ENCODE peak calls at places on chromosomes 3 and 15, in eight cellular contexts. G is A549; O is HS-5; V is AG20443; Z is activated CD8-positive, alpha-beta memory T cell treated with anti-CD3 and anti-CD28 coated beads for 48 hours; A is NCI-H524 treated with DMSO at 0.1 percent for 48 hours; J is activated T-cell treated with anti-CD3 and anti-CD28 coated beads for 24 hours; P is MCF 10A. M is an unnamed sample.
A peak's percentile ranks its signal among the peaks of the same experiment; 100 is the strongest.

GRCh38 chr3:14274999-14275961 is 96.7 kb downstream of the LSM3 start:
- DNase-seq in G (peak; percentile 45), O (no peak), V (no peak), Z (no peak), A (no peak), J (no peak), P (peak; percentile 43), M (no peak)

GRCh38 chr3:11394397-11394796 is 122.2 kb downstream of the ATG7 start:
- DNase-seq in G (no peak), O (no peak), V (no peak), Z (no peak), A (no peak), J (no peak), P (no peak), M (no peak)

GRCh38 chr15:46080018-46080417 is 445.2 kb downstream of the SQOR start:
- DNase-seq in G (no peak), O (no peak), V (no peak), Z (no peak), A (no peak), J (no peak), P (no peak), M (no peak)

GRCh38 chr3:72982653-72983366 is 13.8 kb upstream of the PPP4R2 start:
- DNase-seq in G (no peak), O (no peak), V (no peak), Z (no peak), A (no peak), J (no peak), P (no peak), M (no peak)

GRCh38 chr15:62391565-62392262 is 226.6 kb upstream of the C2CD4B start:
- DNase-seq in G (peak; percentile 59), O (no peak), V (peak; percentile 81), Z (peak; percentile 7), A (no peak), J (peak; percentile 15), P (peak; percentile 35), M (peak; percentile 38)

GRCh38 chr3:170572665-170573253 is 13.1 kb downstream of the SLC7A14 start:
- DNase-seq in G (peak; percentile 9), O (peak; percentile 76), V (peak; percentile 58), Z (no peak), A (no peak), J (peak; percentile 14), P (peak; percentile 78), M (peak; percentile 34)

GRCh38 chr15:72271895-72272212 is 500 bp downstream of the PARP6 start:
- DNase-seq in G (peak; percentile 27), O (peak; percentile 5), V (peak; percentile 47), Z (no peak), A (no peak), J (no peak), P (peak; percentile 27), M (peak; percentile 46)

GRCh38 chr3:183500349-183500748 is 55.2 kb downstream of the KLHL6 start:
- DNase-seq in G (no peak), O (no peak), V (no peak), Z (no peak), A (no peak), J (no peak), P (no peak), M (no peak)

GRCh38 chr15:87200149-87200548 is 1056.4 kb downstream of the NTRK3 start:
- DNase-seq in G (no peak), O (no peak), V (no peak), Z (no peak), A (peak; percentile 88), J (no peak), P (no peak), M (no peak)

GRCh38 chr3:112092439-112093179 is 6.4 kb downstream of the C3orf52 start:
- DNase-seq in G (no peak), O (no peak), V (peak; percentile 73), Z (no peak), A (no peak), J (no peak), P (no peak), M (no peak)

M was measured in RWPE1.